ENCODE peak calls at places on chromosomes 11 and 22, in five cellular contexts. One of them, this sample, is unnamed.

GRCh38 chr11:47464479-47464878 is 15.5 kb upstream of the RAPSN start:
- DNase-seq in neural progenitor cell: peak
- DNase-seq in H9: no peak
- DNase-seq in right atrium auricular region: no peak
- DNase-seq in uterus: no peak
- DNase-seq in this sample: no peak

GRCh38 chr11:11461473-11461872 is 108.4 kb upstream of the CSNK2A3 start:
- DNase-seq in uterus: no peak
- DNase-seq in neural progenitor cell: no peak
- DNase-seq in H9: no peak
- DNase-seq in right atrium auricular region: no peak
- DNase-seq in this sample: no peak

GRCh38 chr22:31036671-31037550 is 44.2 kb upstream of the SMTN start:
- DNase-seq in right atrium auricular region: no peak
- DNase-seq in neural progenitor cell: no peak
- DNase-seq in H9: no peak
- DNase-seq in uterus: peak
- DNase-seq in this sample: no peak

GRCh38 chr22:50548046-50548912 is 2.6 kb downstream of the KLHDC7B start:
- DNase-seq in uterus: no peak
- DNase-seq in right atrium auricular region: no peak
- DNase-seq in H9: no peak
- DNase-seq in neural progenitor cell: no peak
- DNase-seq in this sample: peak

GRCh38 chr11:130448416-130449068 is at the start of gene ADAMTS15:
- DNase-seq in uterus: peak
- DNase-seq in neural progenitor cell: peak
- DNase-seq in right atrium auricular region: peak
- DNase-seq in H9: peak
- DNase-seq in this sample: peak

GRCh38 chr11:40219401-40219800 is 1240.1 kb downstream of the LRRC4C start:
- DNase-seq in H9: no peak
- DNase-seq in right atrium auricular region: no peak
- DNase-seq in uterus: no peak
- DNase-seq in neural progenitor cell: no peak
- DNase-seq in this sample: no peak

GRCh38 chr22:17922925-17923898 is 101.1 kb downstream of the MICAL3 start:
- DNase-seq in neural progenitor cell: no peak
- DNase-seq in uterus: peak
- DNase-seq in H9: no peak
- DNase-seq in right atrium auricular region: no peak
- DNase-seq in this sample: no peak

GRCh38 chr22:39241632-39242388 is 3.0 kb downstream of the PDGFB start:
- DNase-seq in right atrium auricular region: no peak
- DNase-seq in H9: no peak
- DNase-seq in neural progenitor cell: no peak
- DNase-seq in uterus: no peak
- DNase-seq in this sample: no peak

GRCh38 chr11:34029176-34029575 is 22.4 kb upstream of the CAPRIN1 start:
- DNase-seq in uterus: no peak
- DNase-seq in H9: no peak
- DNase-seq in right atrium auricular region: no peak
- DNase-seq in neural progenitor cell: no peak
- DNase-seq in this sample: peak

GRCh38 chr11:67016550-67016949 is 6.4 kb upstream of the SYT12 start:
- DNase-seq in H9: no peak
- DNase-seq in uterus: no peak
- DNase-seq in neural progenitor cell: no peak
- DNase-seq in right atrium auricular region: no peak
- DNase-seq in this sample: no peak

GRCh38 chr11:47177229-47177845 is 658 bp upstream of the ARFGAP2 start:
- DNase-seq in neural progenitor cell: peak
- DNase-seq in right atrium auricular region: peak
- DNase-seq in uterus: peak
- DNase-seq in H9: peak
- DNase-seq in this sample: no peak

GRCh38 chr11:124841765-124842700 is 23.2 kb upstream of the ROBO3 start:
- DNase-seq in right atrium auricular region: no peak
- DNase-seq in neural progenitor cell: peak
- DNase-seq in H9: no peak
- DNase-seq in uterus: no peak
- DNase-seq in this sample: no peak

GRCh38 chr11:81420668-81421550 is 1312.8 kb downstream of the FAM181B start:
- DNase-seq in right atrium auricular region: no peak
- DNase-seq in uterus: no peak
- DNase-seq in H9: peak
- DNase-seq in neural progenitor cell: peak
- DNase-seq in this sample: no peak
- TF ChIP-seq CTCF in right atrium auricular region: no peak
- TF ChIP-seq CTCF in uterus: no peak
- TF ChIP-seq CTCF in H9: peak
- TF ChIP-seq CTCF in neural progenitor cell: peak
- TF ChIP-seq CTCF in this sample: no peak

DNA sequence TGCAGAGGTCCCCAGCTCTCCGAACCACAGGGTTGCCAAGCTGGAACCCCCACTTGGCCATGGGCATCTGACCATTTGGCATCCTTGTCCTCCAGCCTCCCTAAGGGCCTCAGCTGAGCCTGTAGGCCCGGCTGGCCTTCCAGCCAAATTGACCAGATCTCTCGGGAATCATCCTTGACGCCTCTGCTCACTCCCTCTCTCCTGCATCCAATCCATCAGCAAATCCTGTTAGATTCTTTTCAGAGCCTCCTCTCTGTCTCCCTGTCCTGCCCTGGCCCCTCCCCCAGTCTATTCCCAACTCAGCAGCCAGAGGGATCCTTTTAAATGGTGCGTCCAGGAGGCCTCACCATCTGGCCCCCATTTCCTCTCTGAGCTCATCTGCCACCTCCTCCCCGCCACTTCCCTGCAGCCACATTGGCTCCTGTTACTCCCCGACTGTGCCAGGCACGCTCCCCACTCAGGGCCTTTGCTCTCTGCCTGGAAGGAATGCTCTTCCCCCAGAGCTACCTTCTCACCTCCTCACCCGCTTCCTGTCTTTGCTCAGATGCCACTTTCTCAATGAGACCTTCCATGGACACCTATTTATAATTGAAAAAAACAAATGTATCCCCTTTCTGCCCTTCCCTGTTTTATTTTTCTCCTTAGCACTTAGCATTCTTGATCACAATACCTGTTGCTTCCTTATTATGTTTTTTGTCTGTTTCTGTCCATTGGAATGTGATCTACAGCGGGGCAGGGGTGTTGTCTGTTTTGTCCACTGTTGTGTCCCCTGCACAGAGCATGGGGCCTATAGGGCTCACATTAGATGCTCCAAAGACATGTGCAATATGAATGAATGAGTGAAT is 78.1 kb downstream of the NFAM1 start:
- DNase-seq in neural progenitor cell: peak
- DNase-seq in right atrium auricular region: no peak
- DNase-seq in H9: peak
- DNase-seq in uterus: no peak
- DNase-seq in this sample: no peak
- TF ChIP-seq CTCF in neural progenitor cell: peak
- TF ChIP-seq CTCF in right atrium auricular region: no peak
- TF ChIP-seq CTCF in H9: peak
- TF ChIP-seq CTCF in uterus: no peak
- TF ChIP-seq CTCF in this sample: no peak

GRCh38 chr11:121321614-121322243 is 29.2 kb downstream of the SC5D start:
- DNase-seq in neural progenitor cell: peak
- DNase-seq in H9: peak
- DNase-seq in uterus: no peak
- DNase-seq in right atrium auricular region: no peak
- DNase-seq in this sample: no peak
- TF ChIP-seq CTCF in neural progenitor cell: peak
- TF ChIP-seq CTCF in H9: peak
- TF ChIP-seq CTCF in uterus: no peak
- TF ChIP-seq CTCF in right atrium auricular region: no peak
- TF ChIP-seq CTCF in this sample: peak

GRCh38 chr11:115525600-115526006 is 21.4 kb upstream of the CADM1 start:
- DNase-seq in H9: no peak
- DNase-seq in right atrium auricular region: no peak
- DNase-seq in neural progenitor cell: no peak
- DNase-seq in uterus: no peak
- DNase-seq in this sample: no peak

GRCh38 chr11:115527534-115528125 is 23.4 kb upstream of the CADM1 start:
- DNase-seq in right atrium auricular region: no peak
- DNase-seq in uterus: no peak
- DNase-seq in neural progenitor cell: peak
- DNase-seq in H9: peak
- DNase-seq in this sample: no peak

GRCh38 chr11:115528217-115528616 is 24.0 kb upstream of the CADM1 start:
- DNase-seq in H9: no peak
- DNase-seq in neural progenitor cell: peak
- DNase-seq in uterus: no peak
- DNase-seq in right atrium auricular region: no peak
- DNase-seq in this sample: no peak

GRCh38 chr11:115535781-115536180 is 31.6 kb upstream of the CADM1 start:
- DNase-seq in H9: no peak
- DNase-seq in right atrium auricular region: no peak
- DNase-seq in neural progenitor cell: no peak
- DNase-seq in uterus: no peak
- DNase-seq in this sample: no peak

DNA sequence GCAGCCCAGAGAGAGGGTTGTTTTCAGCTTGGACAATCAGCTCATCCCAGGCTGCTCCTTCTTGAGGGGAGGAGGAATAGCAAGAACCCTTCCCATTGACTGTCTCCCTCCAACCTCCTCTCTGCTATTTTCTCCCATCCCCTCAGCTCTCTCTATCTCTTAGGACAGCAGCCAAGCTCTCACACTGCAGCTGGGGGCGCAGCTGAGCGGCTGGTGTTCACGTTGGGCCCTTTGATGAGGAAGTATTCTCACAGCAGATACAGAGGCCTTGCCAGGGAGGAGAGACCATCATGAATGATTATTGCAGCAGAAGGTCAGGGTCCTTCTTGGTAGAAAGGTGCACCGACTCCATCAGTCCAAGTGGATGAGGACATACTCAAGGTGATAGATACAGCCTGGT is 26.5 kb upstream of the CADM1 start:
- DNase-seq in right atrium auricular region: no peak
- DNase-seq in uterus: no peak
- DNase-seq in neural progenitor cell: peak
- DNase-seq in H9: peak
- DNase-seq in this sample: no peak
- TF ChIP-seq CTCF in right atrium auricular region: no peak
- TF ChIP-seq CTCF in uterus: no peak
- TF ChIP-seq CTCF in neural progenitor cell: peak
- TF ChIP-seq CTCF in H9: peak
- TF ChIP-seq CTCF in this sample: no peak

DNA sequence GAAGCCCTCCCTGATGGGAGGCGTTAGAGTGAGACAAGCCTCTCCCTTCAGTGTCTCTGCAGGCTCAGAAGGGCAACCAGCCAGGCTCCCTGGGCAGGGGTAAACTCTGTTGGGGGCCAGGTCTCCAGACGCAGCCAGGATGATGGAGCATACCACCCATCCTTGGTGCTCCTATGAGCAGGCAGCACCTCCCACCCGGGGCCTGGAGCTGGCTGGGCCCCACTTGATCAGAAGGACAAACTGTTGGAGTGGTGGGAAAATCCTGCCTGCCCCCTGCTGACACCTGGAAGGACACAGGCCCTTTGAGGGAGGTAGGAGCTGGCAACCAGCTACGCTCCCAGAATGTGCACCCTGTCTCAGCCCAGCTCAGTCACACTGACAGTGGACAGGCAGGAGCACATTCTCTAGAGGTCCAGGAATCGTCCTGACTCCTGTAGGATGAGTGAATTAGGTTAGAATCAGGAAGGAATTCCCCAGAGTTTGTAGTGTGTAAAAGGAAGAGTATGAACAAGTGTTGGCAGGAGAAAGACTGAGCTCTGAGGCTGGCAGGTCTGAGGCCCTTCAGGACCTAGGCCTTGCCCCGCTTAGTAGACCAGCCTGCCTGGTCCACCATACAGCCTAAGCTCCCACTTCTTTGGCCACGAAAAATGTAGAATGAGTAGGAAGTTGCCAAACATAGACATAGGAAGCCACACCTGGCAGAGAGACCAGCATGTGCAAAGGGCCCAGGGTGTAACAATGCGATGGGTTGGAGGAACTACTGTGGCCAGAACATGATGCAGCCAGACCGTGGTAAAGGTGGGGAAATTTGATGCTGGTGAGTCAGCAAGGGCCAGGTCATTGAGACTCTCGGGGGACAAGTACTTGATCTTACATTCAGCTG is 19.1 kb downstream of the ARHGEF17 start:
- DNase-seq in neural progenitor cell: no peak
- DNase-seq in uterus: no peak
- DNase-seq in H9: no peak
- DNase-seq in right atrium auricular region: no peak
- DNase-seq in this sample: no peak
- TF ChIP-seq CTCF in neural progenitor cell: no peak
- TF ChIP-seq CTCF in uterus: no peak
- TF ChIP-seq CTCF in H9: no peak
- TF ChIP-seq CTCF in right atrium auricular region: no peak
- TF ChIP-seq CTCF in this sample: no peak

DNA sequence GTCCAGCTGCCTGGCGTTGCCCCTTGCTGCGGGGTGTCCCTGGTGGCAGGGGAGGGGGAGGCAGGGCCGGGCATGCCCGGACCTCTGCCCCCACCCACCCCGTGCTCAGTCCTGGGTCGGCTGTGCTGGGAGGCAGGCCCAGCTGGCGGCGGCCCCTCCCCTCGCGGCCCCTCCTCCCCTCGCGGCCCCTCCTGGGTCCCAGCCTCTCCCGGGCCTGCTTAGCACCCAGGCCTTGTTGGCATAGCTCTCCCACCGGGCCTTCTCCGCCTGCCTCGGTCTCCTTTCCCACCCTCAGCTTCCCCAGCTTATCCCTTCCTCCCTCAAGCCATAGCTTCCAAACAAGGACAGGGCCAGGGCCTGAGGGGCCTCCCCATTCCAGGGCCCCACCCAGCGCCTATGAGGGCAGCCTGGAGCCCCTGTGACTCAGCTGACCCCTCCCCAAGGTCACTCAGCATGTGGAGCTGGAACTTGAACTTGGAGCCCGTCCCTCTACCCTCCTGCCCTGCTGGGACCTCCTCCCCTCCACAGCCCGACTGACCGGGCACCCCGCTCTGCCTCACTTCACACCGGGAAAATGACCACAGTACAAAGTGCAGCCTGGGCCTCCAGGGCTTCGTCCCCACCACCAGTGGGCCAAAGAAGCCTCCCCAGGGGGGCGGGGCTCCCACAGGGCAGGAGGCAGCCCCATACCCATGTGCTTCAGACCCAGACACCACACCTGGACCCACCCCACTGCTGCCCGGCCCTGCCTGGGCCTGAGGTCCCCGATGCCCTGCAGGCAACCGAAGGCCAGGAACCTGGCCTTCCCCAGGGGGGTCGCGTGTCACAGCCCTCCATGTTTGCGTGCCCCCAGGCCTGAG is 1.2 kb downstream of the EPS8L2 start:
- DNase-seq in right atrium auricular region: no peak
- DNase-seq in neural progenitor cell: peak
- DNase-seq in uterus: no peak
- DNase-seq in H9: peak
- DNase-seq in this sample: no peak
- TF ChIP-seq CTCF in right atrium auricular region: no peak
- TF ChIP-seq CTCF in neural progenitor cell: peak
- TF ChIP-seq CTCF in uterus: no peak
- TF ChIP-seq CTCF in H9: peak
- TF ChIP-seq CTCF in this sample: peak

GRCh38 chr11:27694992-27695391 is 5.3 kb downstream of the BDNF start:
- DNase-seq in right atrium auricular region: no peak
- DNase-seq in uterus: no peak
- DNase-seq in neural progenitor cell: peak
- DNase-seq in H9: no peak
- DNase-seq in this sample: no peak
- TF ChIP-seq CTCF in right atrium auricular region: no peak
- TF ChIP-seq CTCF in uterus: no peak
- TF ChIP-seq CTCF in neural progenitor cell: peak
- TF ChIP-seq CTCF in H9: peak
- TF ChIP-seq CTCF in this sample: peak

This sample was measured in osteocyte.